ENCODE peak calls at places on chromosomes 5 and 9, in ten cellular contexts. B, U, Q, L, T, R, W, O, V and A are unnamed samples.

GRCh38 chr9:135146766-135147472 is 59.5 kb downstream of the OLFM1 start:
- DNase-seq in B (no peak), U (no peak), Q (no peak), L (no peak), T (no peak), R (no peak), W (no peak), O (no peak), V (no peak), A (no peak)

GRCh38 chr9:124505006-124505900 is 1.9 kb downstream of the NR5A1 start:
- DNase-seq in B (no peak), U (no peak), Q (no peak), L (no peak), T (no peak), R (no peak), W (no peak), O (peak; percentile 50), V (peak; percentile 62), A (no peak)

GRCh38 chr5:180988011-180988410 is 635 bp upstream of the BTNL3 start:
- DNase-seq in B (no peak), U (no peak), Q (no peak), L (no peak), T (no peak), R (no peak), W (no peak), O (no peak), V (no peak), A (no peak)

GRCh38 chr5:110809006-110809405 is 70.2 kb downstream of the SLC25A46 start:
- DNase-seq in B (no peak), U (no peak), Q (no peak), L (no peak), T (no peak), R (no peak), W (no peak), O (no peak), V (no peak), A (no peak)

GRCh38 chr9:886886-887285 is 45.4 kb downstream of the DMRT1 start:
- DNase-seq in B (no peak), U (no peak), Q (no peak), L (no peak), T (no peak), R (no peak), W (no peak), O (no peak), V (no peak), A (no peak)

GRCh38 chr9:116377179-116377790 is 223.7 kb downstream of the PAPPA start:
- DNase-seq in B (peak; percentile 65), U (peak; percentile 48), Q (no peak), L (no peak), T (peak; percentile 76), R (no peak), W (no peak), O (no peak), V (no peak), A (no peak)

GRCh38 chr9:93465853-93466252 is 12.5 kb upstream of the FAM120AOS start:
- DNase-seq in B (no peak), U (no peak), Q (no peak), L (no peak), T (no peak), R (no peak), W (no peak), O (no peak), V (no peak), A (no peak)

GRCh38 chr9:111914749-111915424 is 18.3 kb downstream of the UGCG start:
- DNase-seq in B (peak; percentile 69), U (no peak), Q (no peak), L (no peak), T (no peak), R (no peak), W (no peak), O (no peak), V (no peak), A (no peak)

GRCh38 chr9:124010665-124011321 is 775 bp upstream of the LHX2 start:
- DNase-seq in B (peak; percentile 53), U (peak; percentile 52), Q (no peak), L (no peak), T (no peak), R (no peak), W (no peak), O (peak; percentile 35), V (peak; percentile 70), A (no peak)

GRCh38 chr5:15023846-15024245 is 152.3 kb upstream of the ANKH start:
- DNase-seq in B (no peak), U (no peak), Q (no peak), L (no peak), T (no peak), R (no peak), W (no peak), O (no peak), V (no peak), A (no peak)

GRCh38 chr5:53970510-53970909 is 339.9 kb downstream of the ARL15 start:
- DNase-seq in B (no peak), U (no peak), Q (no peak), L (no peak), T (no peak), R (no peak), W (no peak), O (no peak), V (no peak), A (no peak)

GRCh38 chr9:81635526-81636279 is 53.6 kb downstream of the TLE1 start:
- DNase-seq in B (no peak), U (no peak), Q (no peak), L (no peak), T (no peak), R (no peak), W (no peak), O (no peak), V (no peak), A (no peak)

GRCh38 chr5:79173626-79174025 is 62.0 kb downstream of the BHMT start:
- DNase-seq in B (no peak), U (no peak), Q (no peak), L (no peak), T (no peak), R (no peak), W (no peak), O (no peak), V (peak; percentile 42), A (no peak)

GRCh38 chr5:179238628-179238970 is 106.7 kb downstream of the ADAMTS2 start:
- DNase-seq in B (no peak), U (no peak), Q (peak; percentile 41), L (no peak), T (no peak), R (no peak), W (no peak), O (peak; percentile 10), V (no peak), A (no peak)

DNA sequence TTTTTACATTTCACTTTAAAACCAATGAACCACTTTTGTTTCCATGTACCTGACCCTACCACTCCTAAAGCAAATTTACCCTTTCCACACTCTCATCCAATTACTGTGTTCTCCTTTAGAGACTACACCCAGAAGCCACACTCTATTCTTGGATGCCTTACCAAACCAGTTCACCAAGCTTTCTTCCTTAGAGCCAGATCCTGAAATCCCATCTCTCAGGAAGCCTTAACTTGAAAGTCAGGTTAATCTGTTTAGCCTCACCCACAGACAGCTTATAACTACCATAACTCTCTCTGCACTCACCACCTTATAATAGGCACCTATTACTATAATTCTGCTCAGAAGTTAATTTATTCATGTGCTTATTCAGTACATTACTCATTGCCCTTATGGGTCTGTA is 4.3 kb downstream of the CSNK1A1 start:
- DNase-seq in B (no peak), U (no peak), Q (no peak), L (no peak), T (peak; percentile 75), R (no peak), W (no peak), O (no peak), V (no peak), A (no peak)
- H3K4me3 ChIP-seq in B (no peak overlapping the region), U (no peak overlapping the region), Q (peak overlapping the region; percentile 31), L (no peak overlapping the region), T (peak overlapping the region; percentile 28), R (peak overlapping the region; percentile 85), W (peak overlapping the region; percentile 54), O (no peak overlapping the region), V (peak overlapping the region; percentile 15), A (no peak overlapping the region)

GRCh38 chr5:103445426-103446035 is 117.1 kb downstream of the NUDT12 start:
- DNase-seq in B (no peak), U (no peak), Q (no peak), L (no peak), T (no peak), R (no peak), W (no peak), O (no peak), V (no peak), A (no peak)
- H3K4me3 ChIP-seq in B (no peak overlapping the region), U (no peak overlapping the region), Q (no peak overlapping the region), L (no peak overlapping the region), T (no peak overlapping the region), R (no peak overlapping the region), W (no peak overlapping the region), O (no peak overlapping the region), V (no peak overlapping the region), A (no peak overlapping the region)

DNA sequence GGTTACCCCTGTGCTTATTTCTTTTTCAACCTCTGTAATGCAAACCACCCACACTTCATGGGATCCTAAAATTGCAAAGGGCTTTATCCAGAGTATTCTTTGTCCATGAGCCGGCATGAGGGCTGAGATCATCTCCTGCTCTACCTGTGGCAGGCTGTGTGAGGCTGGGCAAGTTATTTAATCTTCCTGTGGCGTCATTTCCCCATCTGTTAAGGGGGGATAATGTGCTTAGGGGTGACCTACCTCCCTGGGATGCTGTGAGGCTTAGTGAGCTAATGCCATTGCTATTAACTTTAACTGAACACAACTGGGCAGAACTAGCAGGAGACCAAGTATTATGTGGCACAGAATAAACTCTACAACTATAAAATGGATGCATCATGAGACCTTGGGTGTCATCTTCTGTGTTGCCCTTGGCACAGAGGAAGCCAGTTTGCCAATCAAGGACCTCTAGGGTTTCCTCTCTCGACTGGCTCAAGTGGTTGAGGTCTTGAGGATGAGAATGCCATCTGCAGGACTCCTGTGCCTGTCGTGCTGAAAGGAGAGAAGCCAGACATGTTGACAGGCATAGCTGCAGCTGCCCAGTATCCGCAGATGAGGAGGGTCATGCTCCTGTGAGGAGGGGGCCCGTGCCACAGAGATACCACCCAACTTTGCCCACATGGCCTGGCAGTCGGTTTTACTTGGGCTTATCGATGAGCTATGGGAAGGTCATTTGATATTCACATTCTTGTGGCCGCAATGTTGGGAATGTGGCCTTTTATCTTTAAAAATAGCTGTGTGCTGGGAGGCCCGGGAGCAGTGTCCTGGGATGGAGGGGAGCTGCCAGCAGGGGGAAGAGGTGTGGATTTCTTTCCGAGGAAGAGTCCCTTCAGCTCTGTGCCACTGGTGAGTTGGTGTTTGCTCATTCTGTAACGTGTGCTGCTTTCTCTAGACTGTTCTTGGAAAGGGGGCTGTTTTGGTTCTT is 17.2 kb downstream of the FRMPD1 start:
- DNase-seq in B (peak; percentile 10), U (no peak), Q (no peak), L (no peak), T (no peak), R (no peak), W (no peak), O (no peak), V (peak; percentile 87), A (no peak)
- H3K4me3 ChIP-seq in B (no peak overlapping the region), U (no peak overlapping the region), Q (no peak overlapping the region), L (no peak overlapping the region), T (no peak overlapping the region), R (no peak overlapping the region), W (no peak overlapping the region), O (no peak overlapping the region), V (peak overlapping the region; percentile 8), A (no peak overlapping the region)

GRCh38 chr5:51996356-51996861 is 613.2 kb downstream of the ISL1 start:
- DNase-seq in B (no peak), U (no peak), Q (no peak), L (no peak), T (no peak), R (no peak), W (no peak), O (no peak), V (no peak), A (no peak)
- H3K4me3 ChIP-seq in B (no peak overlapping the region), U (no peak overlapping the region), Q (no peak overlapping the region), L (no peak overlapping the region), T (no peak overlapping the region), R (no peak overlapping the region), W (no peak overlapping the region), O (no peak overlapping the region), V (no peak overlapping the region), A (no peak overlapping the region)

GRCh38 chr5:133236976-133237375 is 185.2 kb downstream of the HSPA4 start:
- DNase-seq in B (no peak), U (no peak), Q (no peak), L (no peak), T (no peak), R (no peak), W (no peak), O (no peak), V (no peak), A (no peak)
- H3K4me3 ChIP-seq in B (no peak overlapping the region), U (no peak overlapping the region), Q (no peak overlapping the region), L (no peak overlapping the region), T (no peak overlapping the region), R (no peak overlapping the region), W (no peak overlapping the region), O (no peak overlapping the region), V (no peak overlapping the region), A (no peak overlapping the region)